ENCODE peak calls at places on chromosomes 16 and 17, in five cellular contexts. Y is activated T-cell treated with anti-CD3 and anti-CD28 coated beads for 1 hour, B is ascending aorta, V is WTC11, J is AG04450. K is an unnamed sample.

GRCh38 chr17:4444782-4445473 is 11.2 kb downstream of the SPNS3 start:
- DNase-seq in Y (no peak), B (peak; percentile 67), V (no peak), J (no peak), K (peak; percentile 18)

GRCh38 chr17:78970834-78971763 is 8.6 kb downstream of the LGALS3BP start:
- DNase-seq in Y (peak; percentile 77), B (peak; percentile 90), V (peak; percentile 87), J (peak; percentile 37), K (no peak)

GRCh38 chr16:76583466-76583865 is 306.3 kb downstream of the CNTNAP4 start:
- DNase-seq in Y (no peak), B (no peak), V (no peak), J (no peak), K (no peak)

GRCh38 chr17:61309857-61310256 is 89.8 kb upstream of the TBX2 start:
- DNase-seq in Y (no peak), B (peak; percentile 13), V (no peak), J (peak; percentile 65), K (no peak)

GRCh38 chr17:27603446-27603820 is 27.6 kb upstream of the LGALS9 start:
- DNase-seq in Y (no peak), B (no peak), V (no peak), J (no peak), K (no peak)

GRCh38 chr16:2897110-2897509 is 14.1 kb downstream of the FLYWCH2 start:
- DNase-seq in Y (no peak), B (no peak), V (no peak), J (no peak), K (no peak)

GRCh38 chr17:28811594-28812135 is 30.9 kb downstream of the FAM222B start:
- DNase-seq in Y (no peak), B (no peak), V (no peak), J (no peak), K (no peak)

GRCh38 chr16:58503166-58503862 is 3.4 kb downstream of the NDRG4 start:
- DNase-seq in Y (no peak), B (no peak), V (no peak), J (no peak), K (no peak)

GRCh38 chr16:70635356-70636016 is 10.9 kb upstream of the IL34 start:
- DNase-seq in Y (no peak), B (peak; percentile 84), V (no peak), J (peak; percentile 51), K (no peak)

GRCh38 chr17:6753006-6753445 is 2.8 kb upstream of the XAF1 start:
- DNase-seq in Y (peak; percentile 54), B (peak; percentile 78), V (peak; percentile 29), J (peak; percentile 20), K (peak; percentile 16)

GRCh38 chr17:83082435-83082834 is 3.0 kb downstream of the METRNL start:
- DNase-seq in Y (no peak), B (no peak), V (no peak), J (no peak), K (no peak)

GRCh38 chr16:24986512-24987303 is 28.5 kb downstream of the ARHGAP17 start:
- DNase-seq in Y (no peak), B (peak; percentile 67), V (no peak), J (no peak), K (no peak)

GRCh38 chr16:88303890-88304819 is 78.6 kb upstream of the ZNF469 start:
- DNase-seq in Y (no peak), B (no peak), V (no peak), J (peak; percentile 96), K (no peak)

GRCh38 chr16:50303041-50303604 is 36.8 kb downstream of the ADCY7 start:
- DNase-seq in Y (no peak), B (peak; percentile 60), V (no peak), J (no peak), K (no peak)

GRCh38 chr17:5912927-5913565 is 157.1 kb upstream of the WSCD1 start:
- DNase-seq in Y (no peak), B (no peak), V (no peak), J (no peak), K (no peak)

GRCh38 chr17:73718912-73719311 is 74.7 kb upstream of the SDK2 start:
- DNase-seq in Y (no peak), B (no peak), V (no peak), J (no peak), K (no peak)

GRCh38 chr17:43720311-43721060 is 38.1 kb downstream of the SOST start:
- DNase-seq in Y (peak; percentile 65), B (peak; percentile 89), V (peak; percentile 81), J (no peak), K (no peak)

GRCh38 chr17:12983986-12984932 is 33.6 kb downstream of the ELAC2 start:
- DNase-seq in Y (no peak), B (peak; percentile 88), V (no peak), J (peak; percentile 78), K (no peak)

GRCh38 chr17:63429766-63430165 is 16.3 kb downstream of the CYB561 start:
- DNase-seq in Y (no peak), B (no peak), V (no peak), J (no peak), K (no peak)

GRCh38 chr16:35305476-35305875 is 1846.1 kb downstream of the TP53TG3F start:
- DNase-seq in Y (no peak), B (no peak), V (no peak), J (no peak), K (no peak)

GRCh38 chr16:78931267-78932060 is 669.1 kb downstream of the MAF start:
- DNase-seq in Y (no peak), B (no peak), V (no peak), J (no peak), K (no peak)